ENCODE peak calls at places on chromosomes 11 and 22, in six cellular contexts. R is SK-N-SH, D is prostate gland, K is uterus, C is left ventricle myocardium inferior, A is PC-9. Y is an unnamed sample.

GRCh38 chr11:101428918-101429317 is 154.9 kb downstream of the TRPC6 start:
- DNase-seq in C (no peak), D (no peak), K (no peak), A (no peak), R (no peak), Y (peak; percentile 38)

GRCh38 chr11:587978-588380 is 11.7 kb downstream of the PHRF1 start:
- DNase-seq in D (no peak), A (no peak), R (no peak), K (no peak), C (no peak), Y (no peak)

GRCh38 chr11:72358461-72359405 is 75.6 kb downstream of the CLPB start:
- DNase-seq in R (peak; percentile 74), A (no peak), D (no peak), C (no peak), K (peak; percentile 56), Y (no peak)

GRCh38 chr11:129881570-129882170 is 13.7 kb downstream of the NFRKB start:
- DNase-seq in C (no peak), D (peak; percentile 40), A (peak; percentile 35), K (no peak), R (peak; percentile 74), Y (peak; percentile 82)

GRCh38 chr11:115676768-115677167 is 172.6 kb upstream of the CADM1 start:
- DNase-seq in C (no peak), D (no peak), A (no peak), K (no peak), R (no peak), Y (no peak)

GRCh38 chr22:36191106-36191836 is 10.3 kb downstream of the APOL4 start:
- DNase-seq in A (no peak), K (no peak), C (peak; percentile 84), R (no peak), D (no peak), Y (no peak)

GRCh38 chr11:8369592-8370205 is 106.0 kb upstream of the LMO1 start:
- DNase-seq in C (no peak), A (no peak), K (no peak), R (no peak), D (no peak), Y (no peak)

GRCh38 chr11:66595245-66595904 is 2.4 kb downstream of the CCS start:
- DNase-seq in A (no peak), D (no peak), R (no peak), C (peak; percentile 62), K (no peak), Y (no peak)

GRCh38 chr11:58928082-58928574 is 11.2 kb upstream of the GLYATL1 start:
- DNase-seq in D (no peak), R (no peak), K (no peak), A (no peak), C (no peak), Y (peak; percentile 16)

GRCh38 chr11:124829986-124830385 is 29.8 kb upstream of the MSANTD2 start:
- DNase-seq in A (no peak), R (no peak), K (no peak), C (no peak), D (no peak), Y (no peak)

GRCh38 chr11:111733009-111733408 is 33.2 kb downstream of the PPP2R1B start:
- DNase-seq in D (no peak), R (no peak), K (peak; percentile 76), A (no peak), C (peak; percentile 40), Y (peak; percentile 63)

GRCh38 chr11:76782526-76783293 is 446 bp upstream of the TSKU start:
- DNase-seq in A (peak; percentile 77), K (peak; percentile 91), C (peak; percentile 91), D (peak; percentile 83), R (peak; percentile 94), Y (peak; percentile 97)

GRCh38 chr11:12376259-12376971 is 956 bp upstream of the PARVA start:
- DNase-seq in R (no peak), K (peak; percentile 86), C (peak; percentile 50), A (no peak), D (no peak), Y (no peak)

GRCh38 chr11:127042445-127042844 is 41.9 kb upstream of the KIRREL3 start:
- DNase-seq in C (no peak), K (no peak), A (no peak), D (no peak), R (no peak), Y (no peak)

GRCh38 chr11:88363566-88364169 is 26.1 kb upstream of the CTSC start:
- DNase-seq in A (peak; percentile 66), R (no peak), K (no peak), C (no peak), D (no peak), Y (no peak)

GRCh38 chr11:134566311-134566710 is 154.3 kb upstream of the B3GAT1 start:
- DNase-seq in D (no peak), A (peak; percentile 15), K (no peak), R (no peak), C (no peak), Y (peak; percentile 37)

GRCh38 chr22:48739348-48740085 is 1088.2 kb downstream of the BRD1 start:
- DNase-seq in K (no peak), R (no peak), A (no peak), C (no peak), D (no peak), Y (peak; percentile 46)

DNA sequence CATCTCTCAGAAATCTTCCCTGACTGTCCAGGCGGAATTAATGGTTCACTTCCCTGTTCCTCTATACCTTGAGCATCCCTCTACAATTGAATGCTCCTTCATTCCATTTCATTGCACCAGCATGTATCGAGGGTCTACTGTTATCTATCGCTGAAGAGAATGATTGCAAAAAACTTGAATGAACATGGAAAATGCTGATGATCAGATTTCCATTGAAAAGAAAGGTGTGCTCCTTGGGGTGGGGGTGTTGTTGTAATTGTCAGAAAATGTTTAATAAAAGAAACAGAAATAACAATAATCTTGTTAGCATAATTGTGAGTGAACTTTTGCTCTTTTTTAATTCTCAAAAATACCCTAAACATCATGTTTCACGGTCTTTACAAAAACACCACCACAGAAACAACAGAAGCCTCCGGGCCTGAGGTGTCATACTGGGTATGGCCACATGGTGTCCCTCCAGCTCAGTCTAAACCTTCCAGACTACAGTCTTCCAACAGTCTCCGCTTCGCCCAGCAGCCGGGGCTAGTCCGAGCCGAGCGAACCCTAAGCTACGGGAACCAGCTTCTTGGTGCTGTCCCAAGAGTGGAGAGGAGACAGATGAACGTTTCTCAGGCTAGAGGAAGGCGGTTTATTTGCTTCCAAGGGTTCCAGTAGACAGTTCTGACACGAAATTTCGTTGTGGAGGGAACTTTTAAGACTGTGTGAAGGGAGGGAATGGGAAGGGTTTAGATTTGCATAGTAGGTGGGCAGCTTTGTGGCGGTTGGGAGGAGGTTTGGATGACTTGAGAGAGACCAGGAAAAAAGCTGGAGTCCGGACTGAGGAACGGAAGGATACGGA is 75.8 kb upstream of the ZBED5 start:
- DNase-seq in A (peak; percentile 77), R (peak; percentile 78), K (peak; percentile 94), C (peak; percentile 87), D (peak; percentile 91), Y (peak; percentile 68)
- H3K4me3 ChIP-seq in A (peak overlapping the region; percentile 60), R (peak overlapping the region; percentile 44), K (peak overlapping the region; percentile 41), C (peak overlapping the region; percentile 65), D (peak overlapping the region; percentile 34), Y (peak overlapping the region; percentile 59)

GRCh38 chr11:35614949-35615569 is 3.2 kb upstream of the FJX1 start:
- DNase-seq in C (no peak), D (no peak), A (peak; percentile 79), K (no peak), R (no peak), Y (no peak)
- H3K27me3 ChIP-seq in C (peaks cover 73% of the 10 kb centered on the region), D (no peaks in the 10 kb centered on the region), A (no peaks in the 10 kb centered on the region), K (no peaks in the 10 kb centered on the region), R (no peaks in the 10 kb centered on the region), Y (peaks cover 24% of the 10 kb centered on the region)

GRCh38 chr11:117300301-117300700 is 9.2 kb downstream of the BACE1-AS start:
- DNase-seq in K (peak; percentile 74), C (no peak), A (no peak), R (peak; percentile 76), D (no peak), Y (peak; percentile 79)
- H3K4me3 ChIP-seq in K (peak overlapping the region; percentile 27), C (peak overlapping the region; percentile 39), A (no peak overlapping the region), R (no peak overlapping the region), D (no peak overlapping the region), Y (no peak overlapping the region)

GRCh38 chr11:17693531-17693930 is 25.8 kb upstream of the MYOD1 start:
- DNase-seq in R (no peak), C (no peak), K (no peak), A (no peak), D (no peak), Y (no peak)
- H3K27me3 ChIP-seq in R (peaks cover 13% of the 10 kb centered on the region), C (peaks cover 78% of the 10 kb centered on the region), K (no peaks in the 10 kb centered on the region), A (peaks cover 80% of the 10 kb centered on the region), D (peaks cover 7% of the 10 kb centered on the region), Y (peaks cover 20% of the 10 kb centered on the region)

GRCh38 chr22:19765477-19766234 is 5.1 kb downstream of the TBX1 start:
- DNase-seq in A (no peak), R (no peak), D (no peak), C (no peak), K (no peak), Y (peak; percentile 87)
- H3K4me3 ChIP-seq in A (no peak overlapping the region), R (no peak overlapping the region), D (peak overlapping the region; percentile 21), C (peak overlapping the region; percentile 58), K (no peak overlapping the region), Y (peak overlapping the region; percentile 22)

GRCh38 chr11:118153976-118154375 is 1.4 kb upstream of the SCN4B start:
- DNase-seq in R (no peak), D (no peak), K (no peak), C (no peak), A (no peak), Y (no peak)

GRCh38 chr11:118157186-118157895 is 4.7 kb upstream of the SCN4B start:
- DNase-seq in D (no peak), K (no peak), A (no peak), R (no peak), C (no peak), Y (peak; percentile 57)

GRCh38 chr11:118156531-118157185 is 4.0 kb upstream of the SCN4B start:
- DNase-seq in R (peak; percentile 56), A (no peak), D (no peak), C (no peak), K (no peak), Y (peak; percentile 78)

GRCh38 chr11:118153516-118153915 is 893 bp upstream of the SCN4B start:
- DNase-seq in D (no peak), R (no peak), C (no peak), K (no peak), A (no peak), Y (peak; percentile 55)

GRCh38 chr11:118155781-118156530 is 3.3 kb upstream of the SCN4B start:
- DNase-seq in K (no peak), R (peak; percentile 62), C (no peak), D (no peak), A (no peak), Y (peak; percentile 60)
- H3K27me3 ChIP-seq in K (no peaks in the 10 kb centered on the region), R (peaks cover 71% of the 10 kb centered on the region), C (peaks cover 59% of the 10 kb centered on the region), D (no peaks in the 10 kb centered on the region), A (peaks cover 95% of the 10 kb centered on the region), Y (peaks cover 88% of the 10 kb centered on the region)

GRCh38 chr22:26658161-26658560 is 773 bp downstream of the MIAT start:
- DNase-seq in R (no peak), D (no peak), A (no peak), C (no peak), K (no peak), Y (no peak)
- H3K4me3 ChIP-seq in R (peak overlapping the region; percentile 54), D (no peak overlapping the region), A (peak overlapping the region; percentile 36), C (peak overlapping the region; percentile 56), K (no peak overlapping the region), Y (peak overlapping the region; percentile 56)

Y was measured in H7.